ENCODE peak calls at places on chromosome 1, in nine cellular contexts. A, L, P, O, V, M, Z, E and J are unnamed samples.

GRCh38 chr1:2227341-2228156 is 570 bp upstream of the SKI start:
- DNase-seq in O (peak; percentile 97), M (peak; percentile 98), P (peak; percentile 83), A (peak; percentile 91), L (peak; percentile 99), E (peak; percentile 98), V (peak; percentile 98), Z (peak; percentile 97), J (peak; percentile 91)

GRCh38 chr1:163006051-163006834 is 62.9 kb upstream of the RGS4 start:
- DNase-seq in P (no peak), M (no peak), E (no peak), V (no peak), A (no peak), O (no peak), L (no peak), Z (no peak), J (no peak)

GRCh38 chr1:166020229-166020628 is 146.6 kb downstream of the FAM78B start:
- DNase-seq in O (no peak), V (no peak), A (no peak), E (no peak), M (no peak), L (no peak), Z (no peak), P (no peak), J (no peak)

GRCh38 chr1:31564606-31564989 is 11.7 kb upstream of the TINAGL1 start:
- DNase-seq in O (peak; percentile 62), A (no peak), Z (no peak), P (no peak), V (peak; percentile 13), E (no peak), M (no peak), L (peak; percentile 37), J (no peak)

GRCh38 chr1:235919797-235920475 is 53.2 kb upstream of the LYST start:
- DNase-seq in Z (peak; percentile 95), E (peak; percentile 84), A (peak; percentile 55), L (no peak), O (no peak), P (no peak), M (no peak), V (no peak), J (no peak)

GRCh38 chr1:152107289-152107983 is 7.8 kb downstream of the TCHH start:
- DNase-seq in P (no peak), A (no peak), L (no peak), M (no peak), O (no peak), E (no peak), Z (no peak), V (peak; percentile 20), J (no peak)

GRCh38 chr1:175826705-175827104 is 83.3 kb upstream of the TNR start:
- DNase-seq in E (no peak), M (no peak), Z (no peak), O (no peak), L (no peak), A (no peak), V (no peak), P (no peak), J (no peak)

GRCh38 chr1:55631508-55631907 is 416.3 kb upstream of the USP24 start:
- DNase-seq in A (no peak), V (no peak), P (no peak), O (no peak), E (peak; percentile 22), M (no peak), L (no peak), Z (peak; percentile 67), J (no peak)

GRCh38 chr1:224500802-224501201 is 66.2 kb upstream of the WDR26 start:
- DNase-seq in M (no peak), O (no peak), Z (no peak), L (no peak), V (no peak), P (no peak), E (no peak), A (peak; percentile 19), J (no peak)

GRCh38 chr1:180179162-180179957 is 24.7 kb downstream of the QSOX1 start:
- DNase-seq in V (no peak), Z (no peak), A (no peak), P (no peak), E (no peak), O (no peak), L (no peak), M (no peak), J (no peak)

GRCh38 chr1:185316163-185317033 is 645 bp downstream of the IVNS1ABP start:
- DNase-seq in M (peak; percentile 93), E (peak; percentile 90), V (peak; percentile 89), A (peak; percentile 93), L (peak; percentile 98), O (peak; percentile 98), Z (peak; percentile 92), P (peak; percentile 75), J (peak; percentile 95)

GRCh38 chr1:234604726-234605492 is 5.1 kb downstream of the IRF2BP2 start:
- DNase-seq in P (no peak), O (no peak), L (no peak), Z (peak; percentile 74), E (peak; percentile 56), A (peak; percentile 61), M (no peak), V (no peak), J (no peak)

GRCh38 chr1:186999506-186999905 is 170.8 kb downstream of the PLA2G4A start:
- DNase-seq in E (peak; percentile 17), L (no peak), Z (no peak), M (no peak), P (no peak), V (no peak), A (no peak), O (no peak), J (no peak)

GRCh38 chr1:115239148-115239820 is 98.8 kb downstream of the NGF start:
- DNase-seq in P (no peak), M (no peak), L (no peak), V (no peak), E (no peak), O (no peak), Z (peak; percentile 52), A (no peak), J (no peak)

GRCh38 chr1:206705744-206706297 is 21.1 kb downstream of the MAPKAPK2 start:
- DNase-seq in L (no peak), O (no peak), E (no peak), V (no peak), P (no peak), M (no peak), Z (peak; percentile 48), A (no peak), J (no peak)

GRCh38 chr1:101410048-101410878 is 173.4 kb downstream of the S1PR1 start:
- DNase-seq in Z (no peak), P (no peak), V (no peak), A (no peak), L (no peak), E (peak; percentile 4), M (no peak), O (no peak), J (no peak)

GRCh38 chr1:182766881-182767645 is 22.5 kb upstream of the NPL start:
- DNase-seq in L (no peak), E (no peak), V (no peak), O (no peak), Z (no peak), A (no peak), P (no peak), M (no peak), J (no peak)

GRCh38 chr1:50195205-50195604 is 86.5 kb downstream of the ELAVL4 start:
- DNase-seq in L (no peak), V (no peak), E (no peak), A (no peak), O (no peak), P (no peak), Z (no peak), M (no peak), J (no peak)

GRCh38 chr1:206921772-206922265 is at the start of gene FCMR:
- DNase-seq in O (no peak), A (no peak), V (peak; percentile 34), Z (no peak), L (no peak), P (peak; percentile 25), M (no peak), E (peak; percentile 69), J (no peak)

GRCh38 chr1:6512908-6513280 is 21.4 kb upstream of the PLEKHG5 start:
- DNase-seq in P (no peak), V (no peak), A (no peak), L (no peak), M (no peak), Z (no peak), E (no peak), O (no peak), J (no peak)

GRCh38 chr1:24639094-24639493 is 4.0 kb upstream of the SRRM1 start:
- DNase-seq in M (no peak), O (no peak), Z (no peak), P (no peak), V (no peak), A (no peak), E (no peak), L (no peak), J (no peak)

GRCh38 chr1:11881749-11882441 is 23.1 kb upstream of the NPPB start:
- DNase-seq in P (no peak), E (no peak), V (no peak), L (no peak), M (no peak), Z (peak; percentile 13), O (no peak), A (no peak), J (no peak)

GRCh38 chr1:166975361-166976129 is at the start of gene ILDR2:
- DNase-seq in A (peak; percentile 76), O (peak; percentile 68), M (peak; percentile 29), Z (peak; percentile 14), L (peak; percentile 92), P (peak; percentile 18), E (peak; percentile 21), V (peak; percentile 72), J (peak; percentile 52)

GRCh38 chr1:156462954-156463795 is 37.4 kb downstream of the MEF2D start:
- DNase-seq in Z (no peak), O (no peak), L (no peak), P (no peak), V (no peak), A (no peak), E (no peak), M (no peak), J (no peak)

GRCh38 chr1:202210370-202210769 is 16.8 kb downstream of the LGR6 start:
- DNase-seq in V (no peak), Z (no peak), A (peak; percentile 52), M (no peak), P (no peak), E (peak; percentile 14), L (no peak), O (no peak), J (no peak)

GRCh38 chr1:198730952-198731351 is 92.1 kb downstream of the PTPRC start:
- DNase-seq in A (no peak), E (no peak), P (no peak), Z (no peak), O (no peak), L (no peak), M (no peak), V (no peak), J (no peak)

GRCh38 chr1:115642168-115643072 is 650 bp downstream of the VANGL1 start:
- DNase-seq in A (peak; percentile 52), L (peak; percentile 92), V (peak; percentile 53), E (peak; percentile 29), Z (peak; percentile 52), O (no peak), M (peak; percentile 39), P (no peak), J (no peak)

GRCh38 chr1:32773764-32774463 is 43.2 kb downstream of the YARS1 start:
- DNase-seq in A (no peak), L (no peak), V (no peak), O (no peak), Z (no peak), E (no peak), P (no peak), M (no peak), J (no peak)

GRCh38 chr1:6358757-6359567 is 34.6 kb downstream of the ACOT7 start:
- DNase-seq in V (peak; percentile 64), L (no peak), O (no peak), E (peak; percentile 81), Z (peak; percentile 69), M (no peak), P (no peak), A (no peak), J (peak; percentile 35)

GRCh38 chr1:183411091-183411490 is 7.1 kb downstream of the NMNAT2 start:
- DNase-seq in V (no peak), M (no peak), E (no peak), A (no peak), O (no peak), L (no peak), Z (no peak), P (no peak), J (no peak)

GRCh38 chr1:3584915-3585314 is 26.4 kb downstream of the MEGF6 start:
- DNase-seq in L (no peak), O (no peak), V (peak; percentile 24), Z (no peak), P (no peak), E (no peak), A (no peak), M (no peak), J (no peak)